ENCODE peak calls at places on chromosomes 4 and X, in four cellular contexts. U, J, M and A are unnamed samples.

GRCh38 chrX:149043401-149043800 is 461.7 kb downstream of the IDS start:
- DNase-seq in J (no peak), M (no peak), U (no peak), A (peak)

GRCh38 chr4:85968945-85969830 is 390.7 kb downstream of the MAPK10 start:
- DNase-seq in J (no peak), U (peak), M (no peak), A (peak)

GRCh38 chrX:107674480-107675364 is 46.4 kb downstream of the PRPS1 start:
- DNase-seq in M (peak), J (peak), U (peak), A (no peak)

GRCh38 chr4:126071346-126072333 is 756.9 kb downstream of the FAT4 start:
- DNase-seq in J (no peak), U (peak), M (no peak), A (peak)

GRCh38 chr4:74316397-74316796 is 8.1 kb downstream of the EPGN start:
- DNase-seq in U (no peak), J (no peak), M (no peak), A (peak)

GRCh38 chr4:76087007-76087769 is 12.7 kb downstream of the ART3 start:
- DNase-seq in M (no peak), J (no peak), U (peak), A (peak)

GRCh38 chr4:42519803-42520417 is 122.6 kb downstream of the SHISA3 start:
- DNase-seq in U (peak), J (peak), M (peak), A (no peak)

GRCh38 chrX:24153175-24153795 is 3.8 kb downstream of the ZFX start:
- DNase-seq in M (no peak), J (no peak), U (no peak), A (peak)

GRCh38 chr4:47704693-47705325 is 133.1 kb downstream of the CORIN start:
- DNase-seq in M (no peak), U (peak), J (no peak), A (no peak)

GRCh38 chrX:150062292-150063137 is 124.2 kb upstream of the EOLA2 start:
- DNase-seq in J (no peak), M (no peak), U (peak), A (no peak)

GRCh38 chr4:173211838-173212237 is 43.2 kb downstream of the GALNT7 start:
- DNase-seq in U (peak), J (no peak), M (no peak), A (peak)

GRCh38 chrX:150873616-150874015 is 24.9 kb downstream of the CD99L2 start:
- DNase-seq in U (no peak), M (no peak), J (no peak), A (peak)

GRCh38 chrX:109732780-109733657 is at the start of gene ACSL4:
- DNase-seq in M (peak), U (peak), J (peak), A (peak)

GRCh38 chrX:155995476-155995875 is 2.0 kb upstream of the IL9R start:
- DNase-seq in M (no peak), U (no peak), J (no peak), A (no peak)

GRCh38 chrX:40816906-40817305 is 81.6 kb upstream of the MED14 start:
- DNase-seq in U (no peak), M (no peak), J (no peak), A (no peak)

GRCh38 chr4:62952366-62952765 is 1456.9 kb downstream of the TECRL start:
- DNase-seq in M (no peak), U (no peak), J (no peak), A (no peak)

GRCh38 chrX:10900585-10901289 is 210.4 kb upstream of the HCCS start:
- DNase-seq in J (no peak), U (peak), M (no peak), A (peak)

GRCh38 chr4:110359076-110359475 is 116.9 kb upstream of the ENPEP start:
- DNase-seq in J (no peak), U (no peak), M (no peak), A (no peak)

GRCh38 chr4:78779280-78779679 is 3.1 kb downstream of the BMP2K start:
- DNase-seq in M (no peak), J (no peak), U (no peak), A (no peak)

GRCh38 chr4:175536852-175537453 is 275.1 kb downstream of the GPM6A start:
- DNase-seq in U (peak), M (no peak), J (no peak), A (no peak)

GRCh38 chr4:4480685-4481393 is 61.0 kb downstream of the STX18 start:
- DNase-seq in M (no peak), U (no peak), J (no peak), A (no peak)

GRCh38 chrX:120823554-120823953 is 52.1 kb downstream of the CT47B1 start:
- DNase-seq in U (no peak), J (no peak), M (no peak), A (no peak)

GRCh38 chrX:71627588-71628404 is 9.5 kb upstream of the CXCR3 start:
- DNase-seq in J (no peak), U (no peak), M (no peak), A (no peak)

GRCh38 chrX:119605398-119605738 is 856 bp downstream of the NKRF start:
- DNase-seq in J (no peak), U (no peak), M (no peak), A (no peak)